ENCODE peak calls at places on chromosome 20, in four cellular contexts. O is SJSA1, T is midbrain, A is heart left ventricle. X is an unnamed sample.

GRCh38 chr20:9570612-9571011 is 56.2 kb downstream of the LAMP5 start:
- DNase-seq in T (no peak), A (no peak), O (no peak), X (no peak)

GRCh38 chr20:32158943-32159660 is 48.4 kb downstream of the PLAGL2 start:
- DNase-seq in T (no peak), O (no peak), A (no peak), X (peak; percentile 51)

GRCh38 chr20:50222568-50223320 is 32.1 kb downstream of the CEBPB start:
- DNase-seq in T (no peak), O (no peak), A (no peak), X (no peak)

GRCh38 chr20:26209171-26209941 is 512.7 kb upstream of the ZNF337 start:
- DNase-seq in O (no peak), A (no peak), T (no peak), X (peak; percentile 74)

GRCh38 chr20:23159923-23160445 is 73.9 kb upstream of the CD93 start:
- DNase-seq in O (no peak), A (no peak), T (no peak), X (no peak)

GRCh38 chr20:3461191-3461874 is 9.5 kb upstream of the ATRN start:
- DNase-seq in A (no peak), O (no peak), T (no peak), X (no peak)

GRCh38 chr20:32743237-32744112 is at the start of gene COMMD7:
- DNase-seq in O (peak; percentile 30), T (peak; percentile 49), A (peak; percentile 69), X (peak; percentile 91)

GRCh38 chr20:431012-431904 is 23.2 kb downstream of the RBCK1 start:
- DNase-seq in A (peak; percentile 63), O (peak; percentile 19), T (peak; percentile 82), X (no peak)

GRCh38 chr20:53001502-53002301 is 29.5 kb downstream of the TSHZ2 start:
- DNase-seq in T (no peak), A (no peak), O (no peak), X (no peak)

GRCh38 chr20:14817121-14817520 is 479.7 kb upstream of the FLRT3 start:
- DNase-seq in O (no peak), A (no peak), T (no peak), X (no peak)

GRCh38 chr20:45576995-45577394 is 2.1 kb downstream of the WFDC8 start:
- DNase-seq in A (no peak), O (peak; percentile 31), T (no peak), X (no peak)

GRCh38 chr20:44471481-44471882 is 4.2 kb upstream of the TTPAL start:
- DNase-seq in A (no peak), O (no peak), T (no peak), X (no peak)